ENCODE peak calls at places on chromosome 21, in eight cellular contexts. Y is AG04450; R is pancreas; C is fibroblast of lung; F is SK-N-SH; N is CD8-positive, alpha-beta T cell; S is upper lobe of left lung; D is CD4-positive, alpha-beta T cell. Z is an unnamed sample.

GRCh38 chr21:32771134-32771523 is 426 bp downstream of the PAXBP1 start:
- DNase-seq in Y (peak; percentile 20), R (peak; percentile 85), C (peak; percentile 63), F (peak; percentile 80), N (peak; percentile 58), S (peak; percentile 61), D (peak; percentile 10), Z (no peak)

GRCh38 chr21:38804030-38804616 is 1.6 kb upstream of the ETS2 start:
- DNase-seq in Y (no peak), R (no peak), C (peak; percentile 44), F (no peak), N (no peak), S (no peak), D (no peak), Z (no peak)

GRCh38 chr21:37916795-37917142 is 512 bp upstream of the KCNJ6 start:
- DNase-seq in Y (no peak), R (no peak), C (no peak), F (peak; percentile 57), N (no peak), S (no peak), D (no peak), Z (no peak)

GRCh38 chr21:41956926-41957729 is 3.3 kb upstream of the C2CD2 start:
- DNase-seq in Y (peak; percentile 50), R (no peak), C (peak; percentile 66), F (no peak), N (no peak), S (no peak), D (no peak), Z (no peak)

GRCh38 chr21:42566524-42567180 is 53.0 kb downstream of the SLC37A1 start:
- DNase-seq in Y (no peak), R (peak; percentile 53), C (no peak), F (no peak), N (peak; percentile 25), S (peak; percentile 20), D (no peak), Z (no peak)

GRCh38 chr21:42753804-42754203 is 100.4 kb downstream of the PDE9A start:
- DNase-seq in Y (no peak), R (no peak), C (no peak), F (no peak), N (no peak), S (no peak), D (no peak), Z (no peak)

GRCh38 chr21:41965045-41965444 is 11.2 kb upstream of the C2CD2 start:
- DNase-seq in Y (no peak), R (no peak), C (no peak), F (no peak), N (peak; percentile 32), S (no peak), D (no peak), Z (no peak)

GRCh38 chr21:26844258-26845065 is 747 bp downstream of the ADAMTS1 start:
- DNase-seq in Y (no peak), R (peak; percentile 85), C (peak; percentile 52), F (peak; percentile 73), N (no peak), S (no peak), D (no peak), Z (no peak)

GRCh38 chr21:27058673-27059365 is 91.9 kb upstream of the ADAMTS5 start:
- DNase-seq in Y (no peak), R (no peak), C (peak; percentile 51), F (no peak), N (no peak), S (no peak), D (no peak), Z (no peak)

GRCh38 chr21:21183092-21183491 is 184.9 kb downstream of the NCAM2 start:
- DNase-seq in Y (no peak), R (no peak), C (peak; percentile 18), F (no peak), N (no peak), S (no peak), D (no peak), Z (no peak)

GRCh38 chr21:17784604-17785402 is 34.4 kb downstream of the C21orf91 start:
- DNase-seq in Y (no peak), R (no peak), C (no peak), F (no peak), N (no peak), S (no peak), D (no peak), Z (no peak)

GRCh38 chr21:14418920-14419319 is 36.0 kb upstream of the HSPA13 start:
- DNase-seq in Y (no peak), R (no peak), C (no peak), F (no peak), N (no peak), S (no peak), D (no peak), Z (no peak)

GRCh38 chr21:26212220-26212619 is 41.6 kb upstream of the APP start:
- DNase-seq in Y (no peak), R (no peak), C (no peak), F (no peak), N (no peak), S (no peak), D (no peak), Z (no peak)

GRCh38 chr21:41733951-41734689 is 32.7 kb downstream of the RIPK4 start:
- DNase-seq in Y (no peak), R (peak; percentile 61), C (no peak), F (no peak), N (no peak), S (no peak), D (no peak), Z (no peak)

GRCh38 chr21:26385721-26386120 is 187.4 kb downstream of the CYYR1 start:
- DNase-seq in Y (no peak), R (no peak), C (peak; percentile 32), F (no peak), N (no peak), S (no peak), D (no peak), Z (no peak)

GRCh38 chr21:39088831-39089380 is 94.3 kb downstream of the PSMG1 start:
- DNase-seq in Y (no peak), R (no peak), C (peak; percentile 76), F (no peak), N (no peak), S (no peak), D (no peak), Z (no peak)

DNA sequence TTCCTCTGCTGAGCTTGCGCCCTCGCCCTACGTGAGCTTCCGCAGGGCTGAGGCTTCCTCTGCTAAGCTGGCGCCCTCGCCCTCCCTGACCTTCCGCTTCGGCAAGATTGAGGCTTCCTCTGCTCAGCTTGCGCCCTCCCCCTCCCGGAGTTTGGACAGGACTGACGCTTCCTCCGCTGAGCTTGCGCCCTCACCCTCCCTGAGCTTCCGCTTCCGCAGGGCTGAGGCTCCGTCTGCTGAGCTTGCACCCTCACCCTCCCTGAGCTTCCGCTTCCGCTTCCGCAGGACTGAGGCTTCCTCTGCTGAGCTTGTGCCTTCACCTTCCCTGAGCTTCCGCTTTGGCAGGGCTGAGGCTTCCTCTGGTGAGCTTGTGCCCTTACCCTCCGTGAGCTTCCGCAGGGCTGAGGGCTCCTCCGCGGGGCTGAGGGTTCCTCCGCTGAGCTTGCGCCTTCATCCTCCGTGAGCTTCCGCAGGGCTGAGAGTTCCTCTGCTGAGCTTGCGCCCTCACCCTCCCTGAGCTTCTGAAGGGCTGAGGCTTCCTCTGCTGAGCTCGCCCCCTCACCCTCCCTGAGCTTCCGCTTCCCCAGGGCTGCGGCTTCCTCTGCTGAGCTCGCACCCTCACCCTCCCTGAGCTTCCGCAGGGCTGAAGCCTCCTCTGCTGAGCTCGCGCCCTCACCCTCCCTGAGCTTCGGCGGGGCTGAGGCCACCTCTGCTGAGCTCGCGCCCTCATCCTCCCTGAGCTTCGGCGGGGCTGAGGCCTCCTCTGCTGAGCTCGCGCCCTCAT is 753.6 kb upstream of the TPTE start:
- DNase-seq in Y (no peak), R (peak; percentile 82), C (no peak), F (peak; percentile 34), N (no peak), S (no peak), D (no peak), Z (no peak)
- H3K9me3 ChIP-seq in Y (peaks cover 65% of the 10 kb centered on the region), R (no peaks in the 10 kb centered on the region), C (peaks cover 5% of the 10 kb centered on the region), F (no peaks in the 10 kb centered on the region), N (peaks cover 7% of the 10 kb centered on the region), S (peaks cover 38% of the 10 kb centered on the region), D (peaks cover 28% of the 10 kb centered on the region), Z (peaks cover 11% of the 10 kb centered on the region)

DNA sequence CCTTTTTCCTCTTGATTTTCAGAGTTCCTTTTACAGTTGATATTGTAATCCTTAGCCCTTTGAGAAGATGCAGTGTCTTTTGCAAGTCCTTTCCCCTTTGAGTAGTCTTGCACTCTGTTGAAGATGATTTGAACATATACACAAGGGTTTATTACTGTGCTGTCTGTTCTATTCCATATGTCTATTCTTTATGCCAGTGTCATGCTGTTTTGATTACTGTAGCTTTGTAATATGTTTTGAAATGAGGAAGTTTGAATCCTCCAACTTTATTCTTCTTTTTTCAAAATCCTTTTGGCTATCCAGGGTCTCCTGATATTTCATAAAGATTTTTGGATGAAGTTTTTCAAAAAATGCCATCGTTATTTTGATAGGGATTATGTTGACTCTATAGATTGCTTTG is 101.0 kb downstream of the POFUT2 start:
- DNase-seq in Y (no peak), R (no peak), C (no peak), F (no peak), N (no peak), S (no peak), D (no peak), Z (no peak)
- H3K9me3 ChIP-seq in Y (peaks cover 5% of the 10 kb centered on the region), R (no peaks in the 10 kb centered on the region), C (no peaks in the 10 kb centered on the region), F (peaks cover 30% of the 10 kb centered on the region), N (peaks cover 13% of the 10 kb centered on the region), S (peaks cover 37% of the 10 kb centered on the region), D (peaks cover 45% of the 10 kb centered on the region), Z (peaks cover 19% of the 10 kb centered on the region)

GRCh38 chr21:36818051-36818450 is 119.1 kb downstream of the SIM2 start:
- DNase-seq in Y (no peak), R (no peak), C (no peak), F (no peak), N (no peak), S (no peak), D (no peak), Z (no peak)

GRCh38 chr21:36825683-36826082 is 126.8 kb downstream of the SIM2 start:
- DNase-seq in Y (no peak), R (no peak), C (no peak), F (no peak), N (no peak), S (no peak), D (no peak), Z (no peak)

GRCh38 chr21:36816556-36817130 is 117.7 kb downstream of the SIM2 start:
- DNase-seq in Y (no peak), R (no peak), C (no peak), F (no peak), N (no peak), S (no peak), D (no peak), Z (no peak)

GRCh38 chr21:36820176-36821031 is 121.5 kb downstream of the SIM2 start:
- DNase-seq in Y (no peak), R (peak; percentile 61), C (no peak), F (no peak), N (no peak), S (no peak), D (no peak), Z (no peak)

DNA sequence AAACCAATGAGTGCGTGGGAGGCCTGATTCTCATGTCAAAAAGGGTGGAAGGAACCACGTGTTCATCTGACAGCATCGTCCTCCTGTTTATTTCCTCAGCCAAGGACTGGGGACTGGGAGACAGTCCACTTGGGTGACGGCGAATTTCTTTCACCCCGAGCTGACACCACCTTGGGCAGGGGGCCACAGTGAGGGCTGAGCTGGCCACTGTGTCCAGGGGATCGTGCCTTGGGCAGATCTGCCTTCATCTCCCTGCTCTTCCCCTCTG is 122.1 kb downstream of the SIM2 start:
- DNase-seq in Y (no peak), R (no peak), C (no peak), F (no peak), N (no peak), S (no peak), D (no peak), Z (no peak)
- H3K9me3 ChIP-seq in Y (no peaks in the 10 kb centered on the region), R (no peaks in the 10 kb centered on the region), C (no peaks in the 10 kb centered on the region), F (no peaks in the 10 kb centered on the region), N (no peaks in the 10 kb centered on the region), S (no peaks in the 10 kb centered on the region), D (no peaks in the 10 kb centered on the region), Z (no peaks in the 10 kb centered on the region)

GRCh38 chr21:40255665-40256064 is 388.4 kb downstream of the PCP4 start:
- DNase-seq in Y (no peak), R (no peak), C (no peak), F (no peak), N (no peak), S (no peak), D (no peak), Z (no peak)
- H3K9me3 ChIP-seq in Y (peaks cover 30% of the 10 kb centered on the region), R (no peaks in the 10 kb centered on the region), C (no peaks in the 10 kb centered on the region), F (no peaks in the 10 kb centered on the region), N (no peaks in the 10 kb centered on the region), S (peaks cover 7% of the 10 kb centered on the region), D (no peaks in the 10 kb centered on the region), Z (no peaks in the 10 kb centered on the region)